ENCODE peak calls at places on chromosomes 12 and 14, in nine cellular contexts. D, J, X, U, S, W, G, V and R are unnamed samples.

GRCh38 chr12:15558915-15559528 is 230.2 kb downstream of the EPS8 start:
- DNase-seq in D (no peak), J (no peak), X (no peak), U (no peak), S (no peak), W (no peak), G (no peak), V (no peak), R (no peak)

GRCh38 chr14:103401223-103402214 is 16.3 kb downstream of the MARK3 start:
- DNase-seq in D (peak), J (no peak), X (no peak), U (no peak), S (no peak), W (no peak), G (no peak), V (no peak), R (no peak)

GRCh38 chr14:99271288-99271941 is 582 bp downstream of the BCL11B start:
- DNase-seq in D (no peak), J (no peak), X (no peak), U (no peak), S (no peak), W (no peak), G (no peak), V (no peak), R (no peak)

GRCh38 chr12:77615331-77615730 is 215.4 kb upstream of the NAV3 start:
- DNase-seq in D (peak), J (peak), X (no peak), U (no peak), S (peak), W (no peak), G (no peak), V (no peak), R (no peak)

GRCh38 chr12:47023944-47024343 is 55.5 kb upstream of the PCED1B start:
- DNase-seq in D (no peak), J (no peak), X (no peak), U (no peak), S (no peak), W (no peak), G (no peak), V (no peak), R (no peak)

GRCh38 chr12:46904406-46905240 is 78.8 kb upstream of the SLC38A4 start:
- DNase-seq in D (no peak), J (no peak), X (no peak), U (no peak), S (no peak), W (no peak), G (no peak), V (no peak), R (no peak)

GRCh38 chr12:49352351-49352750 is 5.7 kb downstream of the DNAJC22 start:
- DNase-seq in D (no peak), J (no peak), X (no peak), U (no peak), S (no peak), W (no peak), G (no peak), V (no peak), R (no peak)

GRCh38 chr12:52821826-52822660 is 8.1 kb upstream of the KRT4 start:
- DNase-seq in D (no peak), J (peak), X (no peak), U (no peak), S (no peak), W (no peak), G (no peak), V (no peak), R (no peak)

GRCh38 chr12:131045705-131046460 is 92.2 kb downstream of the ADGRD1 start:
- DNase-seq in D (no peak), J (no peak), X (no peak), U (no peak), S (no peak), W (no peak), G (no peak), V (no peak), R (no peak)

GRCh38 chr12:47777741-47778558 is 4.9 kb downstream of the SLC48A1 start:
- DNase-seq in D (no peak), J (no peak), X (peak), U (no peak), S (no peak), W (no peak), G (no peak), V (no peak), R (peak)

GRCh38 chr12:49263400-49263763 is 1.5 kb upstream of the TUBA1C start:
- DNase-seq in D (no peak), J (no peak), X (no peak), U (no peak), S (no peak), W (no peak), G (no peak), V (no peak), R (no peak)

GRCh38 chr12:6963741-6964446 is 6.6 kb downstream of the PHB2 start:
- DNase-seq in D (no peak), J (no peak), X (peak), U (no peak), S (no peak), W (no peak), G (no peak), V (no peak), R (no peak)

GRCh38 chr12:66405395-66405794 is 103.1 kb downstream of the HELB start:
- DNase-seq in D (no peak), J (no peak), X (no peak), U (no peak), S (no peak), W (no peak), G (no peak), V (no peak), R (no peak)

GRCh38 chr12:63103489-63104131 is 47.4 kb downstream of the AVPR1A start:
- DNase-seq in D (peak), J (peak), X (peak), U (peak), S (peak), W (peak), G (no peak), V (peak), R (peak)

GRCh38 chr14:96249016-96249415 is 7.0 kb upstream of the BDKRB1 start:
- DNase-seq in D (no peak), J (peak), X (no peak), U (no peak), S (no peak), W (no peak), G (no peak), V (no peak), R (peak)

GRCh38 chr12:13000935-13001724 is 1.1 kb upstream of the HEBP1 start:
- DNase-seq in D (peak), J (peak), X (peak), U (peak), S (peak), W (no peak), G (no peak), V (peak), R (peak)

GRCh38 chr12:108495054-108495453 is 20.0 kb upstream of the FICD start:
- DNase-seq in D (peak), J (peak), X (peak), U (peak), S (peak), W (no peak), G (no peak), V (peak), R (no peak)
- TF ChIP-seq CTCF in D (peak), J (peak), X (peak), U (peak), S (peak), W (peak), G (peak), V (peak), R (peak)

GRCh38 chr12:116558280-116559079 is 701 bp upstream of the MAP1LC3B2 start:
- DNase-seq in D (no peak), J (no peak), X (no peak), U (no peak), S (no peak), W (no peak), G (no peak), V (no peak), R (peak)
- H3K4me3 ChIP-seq in D (no peak), J (no peak), X (no peak), U (peak), S (no peak), W (no peak), G (peak), V (no peak), R (peak)

GRCh38 chr12:92034858-92035401 is 110.7 kb downstream of the BTG1 start:
- DNase-seq in D (no peak), J (peak), X (peak), U (no peak), S (peak), W (no peak), G (peak), V (peak), R (no peak)
- TF ChIP-seq REST in D (no peak), J (no peak), X (no peak), U (no peak), S (no peak), W (no peak), G (no peak), V (no peak), R (no peak)

DNA sequence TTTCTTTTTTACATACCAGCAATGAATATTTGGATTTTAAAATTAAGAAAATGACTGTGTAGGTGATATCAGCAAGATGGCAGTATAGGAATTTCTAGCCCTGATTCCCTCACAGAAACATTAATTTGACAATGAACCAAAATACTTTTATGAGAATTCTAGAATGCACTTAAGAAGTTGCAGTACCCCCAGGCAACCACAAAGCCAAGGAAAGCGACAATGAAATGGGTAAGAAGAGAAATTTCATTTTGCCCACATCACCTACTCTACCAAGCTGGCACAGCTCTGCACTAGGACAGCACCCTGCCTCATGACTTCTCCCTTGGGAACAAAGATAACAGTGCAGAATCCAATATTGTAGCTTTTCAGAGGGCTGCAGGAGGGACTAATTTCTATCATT is 6.6 kb downstream of the OR9K2 start:
- DNase-seq in D (peak), J (no peak), X (no peak), U (no peak), S (no peak), W (no peak), G (no peak), V (no peak), R (no peak)
- TF ChIP-seq CTCF in D (no peak), J (no peak), X (peak), U (no peak), S (peak), W (peak), G (peak), V (no peak), R (no peak)